ENCODE peak calls at places on chromosomes 6 and 20, in ten cellular contexts. One of them, this sample, is unnamed.

GRCh38 chr20:58577871-58578615 is 62.8 kb upstream of the APCDD1L start:
- DNase-seq in spleen: no peak
- DNase-seq in heart left ventricle: no peak
- DNase-seq in A549: no peak
- DNase-seq in testis: no peak
- DNase-seq in ovary: no peak
- DNase-seq in IMR-90: no peak
- DNase-seq in NB4: no peak
- DNase-seq in tibial nerve: no peak
- DNase-seq in H54: no peak
- DNase-seq in this sample: no peak

GRCh38 chr6:123619156-123619555 is 17.6 kb downstream of the TRDN start:
- DNase-seq in spleen: no peak
- DNase-seq in heart left ventricle: no peak
- DNase-seq in A549: no peak
- DNase-seq in testis: no peak
- DNase-seq in ovary: no peak
- DNase-seq in IMR-90: no peak
- DNase-seq in NB4: no peak
- DNase-seq in tibial nerve: no peak
- DNase-seq in H54: no peak
- DNase-seq in this sample: no peak

GRCh38 chr6:170182093-170182780 is 108.6 kb downstream of the DLL1 start:
- DNase-seq in spleen: no peak
- DNase-seq in heart left ventricle: no peak
- DNase-seq in A549: no peak
- DNase-seq in testis: no peak
- DNase-seq in ovary: no peak
- DNase-seq in IMR-90: no peak
- DNase-seq in NB4: no peak
- DNase-seq in tibial nerve: no peak
- DNase-seq in H54: no peak
- DNase-seq in this sample: no peak

GRCh38 chr6:113855500-113856010 is 1.6 kb upstream of the MARCKS start:
- DNase-seq in spleen: peak
- DNase-seq in heart left ventricle: peak
- DNase-seq in A549: peak
- DNase-seq in testis: peak
- DNase-seq in ovary: peak
- DNase-seq in IMR-90: peak
- DNase-seq in NB4: peak
- DNase-seq in tibial nerve: peak
- DNase-seq in H54: no peak
- DNase-seq in this sample: peak

GRCh38 chr6:88211446-88211845 is 45.3 kb upstream of the CNR1 start:
- DNase-seq in spleen: no peak
- DNase-seq in heart left ventricle: no peak
- DNase-seq in A549: no peak
- DNase-seq in testis: no peak
- DNase-seq in ovary: no peak
- DNase-seq in IMR-90: no peak
- DNase-seq in NB4: no peak
- DNase-seq in tibial nerve: no peak
- DNase-seq in H54: no peak
- DNase-seq in this sample: no peak

GRCh38 chr6:15914553-15914952 is 214.3 kb upstream of the MYLIP start:
- DNase-seq in spleen: no peak
- DNase-seq in heart left ventricle: no peak
- DNase-seq in A549: no peak
- DNase-seq in testis: no peak
- DNase-seq in ovary: no peak
- DNase-seq in IMR-90: no peak
- DNase-seq in NB4: no peak
- DNase-seq in tibial nerve: no peak
- DNase-seq in H54: no peak
- DNase-seq in this sample: no peak

GRCh38 chr6:84671188-84671587 is 93.2 kb downstream of the TBX18 start:
- DNase-seq in spleen: no peak
- DNase-seq in heart left ventricle: no peak
- DNase-seq in A549: no peak
- DNase-seq in testis: no peak
- DNase-seq in ovary: no peak
- DNase-seq in IMR-90: no peak
- DNase-seq in NB4: no peak
- DNase-seq in tibial nerve: no peak
- DNase-seq in H54: no peak
- DNase-seq in this sample: no peak

GRCh38 chr6:83708970-83709747 is at the start of gene SNAP91:
- DNase-seq in spleen: peak
- DNase-seq in heart left ventricle: peak
- DNase-seq in A549: peak
- DNase-seq in testis: peak
- DNase-seq in ovary: peak
- DNase-seq in IMR-90: no peak
- DNase-seq in NB4: no peak
- DNase-seq in tibial nerve: no peak
- DNase-seq in H54: no peak
- DNase-seq in this sample: no peak

GRCh38 chr20:44901972-44902371 is 7.9 kb upstream of the PABPC1L start:
- DNase-seq in spleen: no peak
- DNase-seq in heart left ventricle: no peak
- DNase-seq in A549: no peak
- DNase-seq in testis: no peak
- DNase-seq in ovary: no peak
- DNase-seq in IMR-90: peak
- DNase-seq in NB4: no peak
- DNase-seq in tibial nerve: no peak
- DNase-seq in H54: peak
- DNase-seq in this sample: peak

GRCh38 chr6:26185004-26185403 is 97.8 kb downstream of the HFE start:
- DNase-seq in spleen: no peak
- DNase-seq in heart left ventricle: no peak
- DNase-seq in A549: no peak
- DNase-seq in testis: no peak
- DNase-seq in ovary: no peak
- DNase-seq in IMR-90: no peak
- DNase-seq in NB4: no peak
- DNase-seq in tibial nerve: no peak
- DNase-seq in H54: no peak
- DNase-seq in this sample: no peak
- TF ChIP-seq POLR2A in spleen: no peak
- TF ChIP-seq POLR2A in heart left ventricle: no peak
- TF ChIP-seq POLR2A in A549: no peak
- TF ChIP-seq POLR2A in testis: no peak
- TF ChIP-seq POLR2A in ovary: no peak
- TF ChIP-seq POLR2A in IMR-90: no peak
- TF ChIP-seq POLR2A in NB4: no peak
- TF ChIP-seq POLR2A in tibial nerve: no peak
- TF ChIP-seq POLR2A in H54: no peak
- TF ChIP-seq POLR2A in this sample: no peak

DNA sequence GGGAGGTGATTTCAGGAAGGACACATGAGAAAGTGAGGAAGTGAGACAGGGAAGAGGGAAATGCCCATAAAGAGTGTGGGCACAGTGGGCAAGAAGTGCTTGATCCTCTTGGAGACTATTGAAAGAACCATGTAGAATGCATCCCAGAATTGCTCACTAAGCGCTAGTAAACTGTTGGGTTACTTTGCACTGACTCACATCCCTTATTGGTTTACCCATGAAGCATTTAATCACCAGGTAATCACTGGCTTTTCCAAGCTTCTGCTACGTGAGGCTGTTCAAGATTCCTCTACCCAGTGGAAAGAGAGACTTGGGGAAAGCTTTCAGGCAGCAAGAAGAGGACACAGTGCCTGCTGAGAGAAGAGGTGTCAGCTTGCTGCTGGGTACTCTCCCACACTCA is 410.0 kb upstream of the JAG1 start:
- DNase-seq in spleen: no peak
- DNase-seq in heart left ventricle: no peak
- DNase-seq in A549: no peak
- DNase-seq in testis: no peak
- DNase-seq in ovary: no peak
- DNase-seq in IMR-90: peak
- DNase-seq in NB4: no peak
- DNase-seq in tibial nerve: no peak
- DNase-seq in H54: no peak
- DNase-seq in this sample: no peak
- TF ChIP-seq POLR2A in spleen: no peak
- TF ChIP-seq POLR2A in heart left ventricle: no peak
- TF ChIP-seq POLR2A in A549: no peak
- TF ChIP-seq POLR2A in testis: no peak
- TF ChIP-seq POLR2A in ovary: no peak
- TF ChIP-seq POLR2A in IMR-90: no peak
- TF ChIP-seq POLR2A in NB4: no peak
- TF ChIP-seq POLR2A in tibial nerve: no peak
- TF ChIP-seq POLR2A in H54: no peak
- TF ChIP-seq POLR2A in this sample: no peak

GRCh38 chr20:41135888-41136243 is 1.5 kb upstream of the PLCG1 start:
- DNase-seq in spleen: no peak
- DNase-seq in heart left ventricle: no peak
- DNase-seq in A549: no peak
- DNase-seq in testis: no peak
- DNase-seq in ovary: no peak
- DNase-seq in IMR-90: no peak
- DNase-seq in NB4: no peak
- DNase-seq in tibial nerve: no peak
- DNase-seq in H54: no peak
- DNase-seq in this sample: no peak

GRCh38 chr20:41135187-41135887 is 2.0 kb upstream of the PLCG1 start:
- DNase-seq in spleen: peak
- DNase-seq in heart left ventricle: peak
- DNase-seq in A549: peak
- DNase-seq in testis: peak
- DNase-seq in ovary: no peak
- DNase-seq in IMR-90: peak
- DNase-seq in NB4: peak
- DNase-seq in tibial nerve: no peak
- DNase-seq in H54: no peak
- DNase-seq in this sample: peak

GRCh38 chr20:41134362-41135186 is 2.8 kb upstream of the PLCG1 start:
- DNase-seq in spleen: no peak
- DNase-seq in heart left ventricle: no peak
- DNase-seq in A549: no peak
- DNase-seq in testis: no peak
- DNase-seq in ovary: no peak
- DNase-seq in IMR-90: no peak
- DNase-seq in NB4: no peak
- DNase-seq in tibial nerve: no peak
- DNase-seq in H54: no peak
- DNase-seq in this sample: no peak

GRCh38 chr20:41131594-41132387 is 5.6 kb upstream of the PLCG1 start:
- DNase-seq in spleen: no peak
- DNase-seq in heart left ventricle: no peak
- DNase-seq in A549: no peak
- DNase-seq in testis: no peak
- DNase-seq in ovary: no peak
- DNase-seq in IMR-90: no peak
- DNase-seq in NB4: no peak
- DNase-seq in tibial nerve: no peak
- DNase-seq in H54: no peak
- DNase-seq in this sample: no peak

DNA sequence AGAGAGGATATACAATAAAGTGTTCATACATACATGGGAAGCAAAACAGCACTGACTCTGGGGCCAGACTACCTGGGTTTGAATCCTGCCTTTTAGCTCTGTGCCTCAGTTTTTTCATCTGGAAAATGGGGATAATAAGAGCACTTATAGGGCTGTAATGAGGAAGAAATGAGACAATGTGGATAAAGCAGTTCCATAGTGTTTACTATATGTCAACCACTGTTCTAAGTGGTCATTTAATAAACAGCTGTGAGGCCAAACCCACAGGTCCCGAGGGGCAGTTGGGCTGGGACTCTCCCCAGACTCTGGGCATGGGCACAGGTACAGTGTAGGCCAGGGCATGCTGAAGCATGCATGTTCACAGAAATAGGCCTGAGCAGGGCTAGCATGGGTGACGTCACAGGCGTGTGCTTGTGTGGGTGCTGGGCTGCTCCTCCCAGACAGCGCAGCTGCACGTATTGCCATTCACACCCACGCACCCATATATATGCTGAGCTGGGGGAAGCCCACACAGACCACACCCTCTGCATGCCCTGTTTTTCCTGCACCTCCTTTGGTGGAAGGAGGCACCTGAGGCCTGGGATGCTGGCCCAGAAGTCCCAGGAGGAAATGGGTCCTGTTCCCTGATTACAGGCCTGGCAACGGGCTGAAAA is 3.5 kb upstream of the PLCG1 start:
- DNase-seq in spleen: no peak
- DNase-seq in heart left ventricle: no peak
- DNase-seq in A549: no peak
- DNase-seq in testis: no peak
- DNase-seq in ovary: no peak
- DNase-seq in IMR-90: peak
- DNase-seq in NB4: peak
- DNase-seq in tibial nerve: no peak
- DNase-seq in H54: no peak
- DNase-seq in this sample: no peak
- TF ChIP-seq POLR2A in spleen: no peak
- TF ChIP-seq POLR2A in heart left ventricle: no peak
- TF ChIP-seq POLR2A in A549: no peak
- TF ChIP-seq POLR2A in testis: no peak
- TF ChIP-seq POLR2A in ovary: no peak
- TF ChIP-seq POLR2A in IMR-90: no peak
- TF ChIP-seq POLR2A in NB4: no peak
- TF ChIP-seq POLR2A in tibial nerve: no peak
- TF ChIP-seq POLR2A in H54: no peak
- TF ChIP-seq POLR2A in this sample: no peak

GRCh38 chr6:25442898-25443297 is 163.7 kb downstream of the CARMIL1 start:
- DNase-seq in spleen: no peak
- DNase-seq in heart left ventricle: no peak
- DNase-seq in A549: no peak
- DNase-seq in testis: no peak
- DNase-seq in ovary: no peak
- DNase-seq in IMR-90: peak
- DNase-seq in NB4: no peak
- DNase-seq in tibial nerve: no peak
- DNase-seq in H54: no peak
- DNase-seq in this sample: no peak
- TF ChIP-seq POLR2A in spleen: no peak
- TF ChIP-seq POLR2A in heart left ventricle: no peak
- TF ChIP-seq POLR2A in A549: no peak
- TF ChIP-seq POLR2A in testis: no peak
- TF ChIP-seq POLR2A in ovary: no peak
- TF ChIP-seq POLR2A in IMR-90: no peak
- TF ChIP-seq POLR2A in NB4: no peak
- TF ChIP-seq POLR2A in tibial nerve: no peak
- TF ChIP-seq POLR2A in H54: no peak
- TF ChIP-seq POLR2A in this sample: no peak

GRCh38 chr6:23563329-23563728 is 562.7 kb upstream of the NRSN1 start:
- DNase-seq in spleen: no peak
- DNase-seq in heart left ventricle: no peak
- DNase-seq in A549: no peak
- DNase-seq in testis: no peak
- DNase-seq in ovary: no peak
- DNase-seq in IMR-90: no peak
- DNase-seq in NB4: no peak
- DNase-seq in tibial nerve: no peak
- DNase-seq in H54: no peak
- DNase-seq in this sample: no peak

GRCh38 chr6:23562554-23562953 is 563.5 kb upstream of the NRSN1 start:
- DNase-seq in spleen: no peak
- DNase-seq in heart left ventricle: no peak
- DNase-seq in A549: no peak
- DNase-seq in testis: no peak
- DNase-seq in ovary: no peak
- DNase-seq in IMR-90: no peak
- DNase-seq in NB4: no peak
- DNase-seq in tibial nerve: no peak
- DNase-seq in H54: no peak
- DNase-seq in this sample: no peak

GRCh38 chr6:23568292-23568691 is 557.7 kb upstream of the NRSN1 start:
- DNase-seq in spleen: no peak
- DNase-seq in heart left ventricle: no peak
- DNase-seq in A549: no peak
- DNase-seq in testis: no peak
- DNase-seq in ovary: no peak
- DNase-seq in IMR-90: no peak
- DNase-seq in NB4: no peak
- DNase-seq in tibial nerve: no peak
- DNase-seq in H54: no peak
- DNase-seq in this sample: no peak
- TF ChIP-seq POLR2A in spleen: no peak
- TF ChIP-seq POLR2A in heart left ventricle: no peak
- TF ChIP-seq POLR2A in A549: no peak
- TF ChIP-seq POLR2A in testis: no peak
- TF ChIP-seq POLR2A in ovary: no peak
- TF ChIP-seq POLR2A in IMR-90: no peak
- TF ChIP-seq POLR2A in NB4: no peak
- TF ChIP-seq POLR2A in tibial nerve: no peak
- TF ChIP-seq POLR2A in H54: no peak
- TF ChIP-seq POLR2A in this sample: no peak

This sample was measured in erythroblast.